ENCODE peak calls at places on chromosomes 5 and 9, in ten cellular contexts. N is GM06990; O is stimulated activated CD4-positive, alpha-beta T cell treated with anti-CD3 and anti-CD28 coated beads, Interleukin-2, amount 100 ng/mL, for 24 hours; G is left kidney; M is GDM1; Q is cardiac muscle cell; F is uterus; C is HEK293T; A is naive thymus-derived CD4-positive, alpha-beta T cell; I is NCI-H524. P is an unnamed sample.

GRCh38 chr9:126117158-126117425 is 209.5 kb upstream of the MVB12B start:
- DNase-seq in N (no peak), O (no peak), G (no peak), M (no peak), Q (no peak), F (no peak), C (no peak), A (no peak), I (no peak), P (no peak)

GRCh38 chr5:169290895-169291294 is 10.0 kb downstream of the SLIT3 start:
- DNase-seq in N (no peak), O (no peak), G (peak; percentile 23), M (no peak), Q (peak; percentile 47), F (no peak), C (no peak), A (no peak), I (no peak), P (no peak)

GRCh38 chr9:127637322-127637847 is 25.3 kb downstream of the STXBP1 start:
- DNase-seq in N (no peak), O (no peak), G (peak; percentile 14), M (no peak), Q (peak; percentile 90), F (peak; percentile 62), C (peak; percentile 27), A (no peak), I (no peak), P (no peak)

GRCh38 chr5:146515473-146516150 is 378 bp downstream of the GPR151 start:
- DNase-seq in N (no peak), O (no peak), G (no peak), M (no peak), Q (no peak), F (no peak), C (no peak), A (no peak), I (peak; percentile 9), P (no peak)

GRCh38 chr5:14364096-14364495 is 217.5 kb upstream of the OTULINL start:
- DNase-seq in N (no peak), O (no peak), G (no peak), M (no peak), Q (peak; percentile 32), F (no peak), C (no peak), A (peak; percentile 51), I (no peak), P (no peak)

GRCh38 chr5:177491983-177492746 is 5.2 kb downstream of the PDLIM7 start:
- DNase-seq in N (no peak), O (no peak), G (no peak), M (no peak), Q (no peak), F (no peak), C (no peak), A (no peak), I (no peak), P (peak; percentile 57)

GRCh38 chr5:178433273-178433775 is 156.9 kb downstream of the COL23A1 start:
- DNase-seq in N (no peak), O (no peak), G (no peak), M (no peak), Q (no peak), F (no peak), C (no peak), A (no peak), I (no peak), P (no peak)

GRCh38 chr5:102858221-102858620 is 103.1 kb downstream of the PAM start:
- DNase-seq in N (no peak), O (no peak), G (no peak), M (no peak), Q (no peak), F (no peak), C (no peak), A (no peak), I (no peak), P (peak; percentile 7)

GRCh38 chr9:135230386-135230765 is 142.9 kb downstream of the OLFM1 start:
- DNase-seq in N (no peak), O (no peak), G (no peak), M (no peak), Q (no peak), F (no peak), C (no peak), A (no peak), I (no peak), P (no peak)

GRCh38 chr5:76457685-76458491 is 54.8 kb downstream of the IQGAP2 start:
- DNase-seq in N (no peak), O (no peak), G (no peak), M (no peak), Q (no peak), F (no peak), C (no peak), A (no peak), I (no peak), P (peak; percentile 40)

GRCh38 chr5:147346006-147346561 is 111.3 kb downstream of the STK32A start:
- DNase-seq in N (no peak), O (no peak), G (peak; percentile 15), M (no peak), Q (no peak), F (no peak), C (no peak), A (no peak), I (no peak), P (peak; percentile 32)

P was measured in GM23338.